ENCODE peak calls at places on chromosomes 16 and 17, in eight cellular contexts. L is SHP77; U is AG08396; W is EH; F is stimulated activated CD4-positive, alpha-beta T cell treated with anti-CD3 and anti-CD28 coated beads, Interleukin-4, amount 100 ng/mL, for 1 hour; J is pons; Y is midbrain; P is GDM1. N is an unnamed sample.

GRCh38 chr17:19315104-19315503 is 47.4 kb downstream of the B9D1 start:
- DNase-seq in Y (no peak), U (no peak), L (no peak), J (no peak), W (no peak), F (no peak), P (no peak), N (no peak)

GRCh38 chr16:64061621-64062020 is 1060.2 kb downstream of the CDH11 start:
- DNase-seq in F (no peak), J (no peak), W (peak), U (no peak), P (no peak), L (no peak), Y (no peak), N (no peak)

GRCh38 chr17:18141210-18141803 is 32.8 kb downstream of the MYO15A start:
- DNase-seq in F (no peak), Y (peak), L (peak), W (peak), U (peak), P (peak), J (peak), N (peak)

GRCh38 chr16:29818082-29818481 is 2.1 kb downstream of the PAGR1 start:
- DNase-seq in P (no peak), J (no peak), U (no peak), Y (no peak), F (no peak), L (no peak), W (no peak), N (no peak)

GRCh38 chr17:61398721-61399130 is 917 bp upstream of the TBX2 start:
- DNase-seq in F (no peak), L (no peak), U (no peak), J (no peak), P (no peak), W (no peak), Y (no peak), N (no peak)

GRCh38 chr17:10471853-10472252 is 2.5 kb upstream of the MYH4 start:
- DNase-seq in U (no peak), Y (no peak), P (no peak), J (no peak), F (no peak), L (no peak), W (no peak), N (no peak)

GRCh38 chr17:69093279-69093789 is 32.6 kb upstream of the ABCA9 start:
- DNase-seq in L (no peak), F (no peak), P (peak), W (no peak), Y (no peak), J (no peak), U (no peak), N (no peak)

GRCh38 chr17:47201168-47201567 is 8.0 kb upstream of the MYL4 start:
- DNase-seq in Y (no peak), W (no peak), P (no peak), J (no peak), L (no peak), U (no peak), F (no peak), N (no peak)

GRCh38 chr16:57801856-57802634 is at the start of gene KIFC3:
- DNase-seq in U (peak), F (peak), W (peak), Y (peak), L (peak), P (no peak), J (peak), N (peak)

GRCh38 chr17:43888548-43888947 is 18.8 kb downstream of the MPP2 start:
- DNase-seq in Y (no peak), F (no peak), U (no peak), W (no peak), L (no peak), J (no peak), P (no peak), N (no peak)

GRCh38 chr16:10834130-10834529 is 15.5 kb upstream of the TVP23A start:
- DNase-seq in J (no peak), Y (no peak), F (no peak), W (no peak), L (no peak), U (no peak), P (no peak), N (no peak)

GRCh38 chr16:59733321-59733720 is 999.2 kb upstream of the GOT2 start:
- DNase-seq in F (no peak), J (peak), L (no peak), Y (peak), U (no peak), W (no peak), P (no peak), N (no peak)

GRCh38 chr17:48541574-48542113 is 3.3 kb downstream of the HOXB2 start:
- DNase-seq in J (peak), Y (no peak), W (peak), P (no peak), U (peak), F (peak), L (no peak), N (peak)

GRCh38 chr17:63429766-63430165 is 16.3 kb downstream of the CYB561 start:
- DNase-seq in U (no peak), Y (no peak), L (no peak), W (no peak), P (no peak), F (no peak), J (no peak), N (no peak)

GRCh38 chr16:57349212-57350031 is 9.2 kb upstream of the CCL22 start:
- DNase-seq in F (peak), W (no peak), L (no peak), Y (no peak), U (no peak), J (peak), P (no peak), N (no peak)

GRCh38 chr17:68908045-68908444 is 47.1 kb downstream of the ABCA8 start:
- DNase-seq in W (no peak), J (peak), P (no peak), L (no peak), F (no peak), Y (no peak), U (no peak), N (no peak)

GRCh38 chr16:13919330-13919682 is 648 bp upstream of the ERCC4 start:
- DNase-seq in J (no peak), Y (peak), F (no peak), P (no peak), U (peak), L (peak), W (peak), N (peak)

GRCh38 chr17:16269658-16270057 is 52.6 kb downstream of the PIGL start:
- DNase-seq in L (no peak), P (no peak), F (no peak), W (peak), J (no peak), U (peak), Y (no peak), N (no peak)

GRCh38 chr16:50021509-50021908 is 3.5 kb upstream of the CNEP1R1 start:
- DNase-seq in J (no peak), F (no peak), Y (no peak), L (no peak), W (peak), U (no peak), P (no peak), N (peak)

GRCh38 chr16:24255446-24256352 is at the start of gene CACNG3:
- DNase-seq in Y (peak), W (peak), F (peak), P (peak), L (no peak), U (peak), J (peak), N (peak)

GRCh38 chr16:85465328-85466307 is 147.5 kb upstream of the GSE1 start:
- DNase-seq in P (no peak), Y (no peak), U (peak), J (no peak), L (peak), F (no peak), W (peak), N (peak)

GRCh38 chr16:86604436-86605220 is 26.3 kb downstream of the FOXL1 start:
- DNase-seq in Y (no peak), F (peak), U (no peak), W (no peak), L (no peak), P (no peak), J (no peak), N (no peak)

GRCh38 chr17:42409467-42410351 is 13.3 kb downstream of the CAVIN1 start:
- DNase-seq in U (peak), J (no peak), P (no peak), Y (peak), W (peak), F (no peak), L (no peak), N (peak)

GRCh38 chr16:49528035-49528434 is 154.4 kb downstream of the C16orf78 start:
- DNase-seq in U (peak), Y (no peak), F (peak), L (no peak), W (peak), J (no peak), P (no peak), N (peak)

GRCh38 chr16:57479422-57480126 is 6.7 kb downstream of the DOK4 start:
- DNase-seq in P (no peak), W (peak), L (no peak), Y (peak), J (no peak), F (no peak), U (peak), N (peak)

GRCh38 chr16:53530046-53530445 is 27.0 kb upstream of the AKTIP start:
- DNase-seq in U (no peak), Y (no peak), P (no peak), L (peak), J (no peak), F (no peak), W (no peak), N (no peak)

GRCh38 chr17:28928061-28928460 is 23.3 kb downstream of the PHF12 start:
- DNase-seq in P (no peak), U (no peak), J (no peak), L (no peak), W (peak), F (peak), Y (no peak), N (no peak)

GRCh38 chr17:44308320-44308818 is at the start of gene RUNDC3A:
- DNase-seq in P (peak), J (peak), Y (peak), U (peak), W (peak), L (peak), F (peak), N (peak)

GRCh38 chr16:5578980-5579379 is 481.4 kb upstream of the EEF2KMT start:
- DNase-seq in W (no peak), Y (no peak), J (no peak), U (no peak), P (no peak), F (no peak), L (no peak), N (no peak)

GRCh38 chr16:24634919-24635318 is 94.5 kb upstream of the TNRC6A start:
- DNase-seq in L (no peak), W (no peak), Y (no peak), F (no peak), P (no peak), U (no peak), J (no peak), N (no peak)

GRCh38 chr17:72305964-72306551 is 185.2 kb downstream of the SOX9 start:
- DNase-seq in L (no peak), J (no peak), W (no peak), P (no peak), U (peak), Y (no peak), F (no peak), N (peak)